ENCODE peak calls at places on chromosomes 4 and X, in ten cellular contexts. G is heart left ventricle, Y is fibroblast of lung, R is body of pancreas, E is psoas muscle, C is choroid plexus epithelial cell, V is dorsolateral prefrontal cortex, D is kidney, K is AG09309, S is keratinocyte. Q is an unnamed sample.

GRCh38 chr4:184306470-184306869 is 88.8 kb upstream of the ENPP6 start:
- DNase-seq in G (no peak), Y (no peak), R (no peak), E (no peak), C (no peak), V (no peak), D (no peak), K (no peak), S (no peak), Q (no peak)

GRCh38 chr4:131509521-131509920 is 1639.6 kb upstream of the PCDH10 start:
- DNase-seq in G (no peak), Y (peak; percentile 45), R (no peak), E (no peak), C (peak; percentile 28), V (no peak), D (no peak), K (no peak), S (no peak), Q (no peak)

GRCh38 chr4:187294861-187295260 is 571.2 kb upstream of the FAT1 start:
- DNase-seq in G (no peak), Y (peak; percentile 3), R (no peak), E (no peak), C (peak; percentile 21), V (no peak), D (no peak), K (no peak), S (peak; percentile 33), Q (no peak)

GRCh38 chr4:124804041-124804440 is 91.5 kb upstream of the ANKRD50 start:
- DNase-seq in G (no peak), Y (no peak), R (no peak), E (no peak), C (no peak), V (no peak), D (no peak), K (no peak), S (peak; percentile 26), Q (no peak)

GRCh38 chr4:74934016-74934821 is 1.3 kb downstream of the PARM1 start:
- DNase-seq in G (peak; percentile 44), Y (peak; percentile 26), R (peak; percentile 79), E (peak; percentile 17), C (peak; percentile 23), V (peak; percentile 24), D (no peak), K (no peak), S (no peak), Q (no peak)

GRCh38 chr4:153573881-153574807 is 108.0 kb downstream of the TMEM131L start:
- DNase-seq in G (peak; percentile 76), Y (peak; percentile 81), R (peak; percentile 87), E (peak; percentile 37), C (peak; percentile 94), V (peak; percentile 63), D (no peak), K (peak; percentile 75), S (no peak), Q (peak; percentile 30)

GRCh38 chr4:169361741-169362140 is 91.0 kb upstream of the SH3RF1 start:
- DNase-seq in G (no peak), Y (no peak), R (no peak), E (no peak), C (no peak), V (no peak), D (no peak), K (no peak), S (no peak), Q (no peak)

GRCh38 chrX:7062912-7063311 is 84.6 kb upstream of the STS start:
- DNase-seq in G (no peak), Y (no peak), R (no peak), E (no peak), C (no peak), V (no peak), D (no peak), K (no peak), S (no peak), Q (no peak)

GRCh38 chr4:76736434-76736833 is 161.5 kb downstream of the SOWAHB start:
- DNase-seq in G (no peak), Y (peak; percentile 64), R (no peak), E (no peak), C (peak; percentile 52), V (no peak), D (no peak), K (no peak), S (no peak), Q (no peak)

GRCh38 chr4:76732246-76732645 is 165.7 kb downstream of the SOWAHB start:
- DNase-seq in G (no peak), Y (no peak), R (no peak), E (no peak), C (no peak), V (no peak), D (no peak), K (no peak), S (no peak), Q (no peak)

GRCh38 chr4:76737180-76737579 is 160.8 kb downstream of the SOWAHB start:
- DNase-seq in G (no peak), Y (peak; percentile 52), R (no peak), E (no peak), C (no peak), V (no peak), D (no peak), K (no peak), S (no peak), Q (no peak)

GRCh38 chr4:76729991-76730390 is 168.0 kb downstream of the SOWAHB start:
- DNase-seq in G (no peak), Y (peak; percentile 37), R (no peak), E (no peak), C (peak; percentile 53), V (no peak), D (no peak), K (no peak), S (no peak), Q (no peak)

DNA sequence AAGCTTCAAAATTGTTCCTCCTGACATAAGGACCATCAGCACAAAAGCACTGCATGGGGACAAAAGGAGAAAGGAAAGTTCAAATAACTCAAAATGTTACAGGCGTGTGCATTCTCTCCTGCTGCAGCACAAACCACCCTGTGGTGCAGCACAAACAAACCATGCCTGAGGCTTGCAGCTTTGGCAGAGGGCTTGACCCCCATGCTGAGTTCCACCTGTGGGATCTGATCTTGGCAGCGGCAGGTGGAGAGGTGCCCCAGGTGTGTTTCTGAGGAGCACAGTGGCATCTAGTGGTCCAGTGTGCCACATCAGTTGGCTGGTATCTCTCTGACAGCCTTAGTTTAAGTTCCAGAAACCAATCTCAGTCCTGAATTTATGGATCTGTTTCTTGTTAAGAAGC is 164.6 kb downstream of the SOWAHB start:
- DNase-seq in G (no peak), Y (no peak), R (peak; percentile 80), E (no peak), C (no peak), V (no peak), D (no peak), K (no peak), S (no peak), Q (no peak)
- TF ChIP-seq CTCF in G (no peak), Y (no peak), R (peak; percentile 29), E (no peak), C (peak; percentile 9), V (no peak), D (peak; percentile 42), K (no peak), S (peak; percentile 72), Q (no peak)

GRCh38 chr4:39353478-39354177 is 12.5 kb downstream of the RFC1 start:
- DNase-seq in G (no peak), Y (peak; percentile 49), R (no peak), E (no peak), C (peak; percentile 69), V (no peak), D (no peak), K (peak; percentile 5), S (no peak), Q (peak; percentile 11)

GRCh38 chr4:39348371-39349265 is 17.5 kb downstream of the RFC1 start:
- DNase-seq in G (no peak), Y (peak; percentile 72), R (no peak), E (no peak), C (peak; percentile 57), V (no peak), D (no peak), K (no peak), S (no peak), Q (no peak)

GRCh38 chr4:39357002-39357401 is 9.2 kb downstream of the RFC1 start:
- DNase-seq in G (no peak), Y (no peak), R (no peak), E (no peak), C (no peak), V (no peak), D (no peak), K (no peak), S (no peak), Q (no peak)

GRCh38 chr4:39349326-39349725 is 16.8 kb downstream of the RFC1 start:
- DNase-seq in G (no peak), Y (no peak), R (no peak), E (no peak), C (no peak), V (no peak), D (no peak), K (no peak), S (no peak), Q (no peak)

DNA sequence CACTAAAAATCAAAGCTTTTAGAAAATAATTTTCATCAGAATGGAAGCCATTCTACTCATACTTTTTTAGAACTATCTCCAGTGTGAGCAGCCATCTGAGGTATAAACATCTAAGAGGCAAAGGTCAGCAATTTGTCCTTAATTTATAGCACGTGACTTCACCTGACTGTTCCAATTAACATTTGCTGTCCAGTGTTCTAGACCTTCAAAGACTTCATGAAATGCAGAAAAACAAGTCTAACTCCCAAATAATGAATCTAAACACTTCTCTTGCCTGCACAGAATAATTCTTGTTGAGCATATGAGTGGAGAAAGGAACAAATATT is 12.0 kb downstream of the RFC1 start:
- DNase-seq in G (no peak), Y (peak; percentile 1), R (no peak), E (no peak), C (no peak), V (no peak), D (no peak), K (no peak), S (no peak), Q (no peak)
- H3K4me3 ChIP-seq in G (peak overlapping the region; percentile 40), Y (peak overlapping the region; percentile 56), R (no peak overlapping the region), E (peak overlapping the region; percentile 47), C (peak overlapping the region; percentile 40), V (peak overlapping the region; percentile 59), D (peak overlapping the region; percentile 46), K (peak overlapping the region; percentile 26), S (peak overlapping the region; percentile 65), Q (peak overlapping the region; percentile 30)

DNA sequence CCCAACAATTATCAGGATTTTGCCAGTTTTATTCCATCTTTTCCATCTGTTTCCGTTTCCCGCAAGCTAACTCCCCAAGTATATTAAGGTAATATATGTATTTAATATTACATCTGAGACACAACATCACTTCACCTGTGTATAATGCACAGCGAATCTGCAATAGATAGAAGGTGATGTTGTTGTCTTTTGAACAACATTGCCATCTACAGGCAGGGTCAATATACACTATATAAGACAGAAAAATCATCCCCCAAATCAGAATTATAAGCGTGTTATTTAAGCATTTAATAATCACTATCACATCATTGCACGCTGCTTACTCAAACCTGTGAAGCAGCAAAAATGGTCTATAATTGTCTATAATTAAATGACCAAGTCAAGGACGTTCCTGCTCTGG is 1115.5 kb downstream of the NLGN4X start:
- DNase-seq in G (no peak), Y (peak; percentile 8), R (no peak), E (no peak), C (peak; percentile 0), V (no peak), D (no peak), K (no peak), S (no peak), Q (no peak)
- TF ChIP-seq CTCF in G (peak; percentile 30), Y (no peak), R (peak; percentile 23), E (no peak), C (no peak), V (peak; percentile 31), D (peak; percentile 35), K (no peak), S (no peak), Q (no peak)

DNA sequence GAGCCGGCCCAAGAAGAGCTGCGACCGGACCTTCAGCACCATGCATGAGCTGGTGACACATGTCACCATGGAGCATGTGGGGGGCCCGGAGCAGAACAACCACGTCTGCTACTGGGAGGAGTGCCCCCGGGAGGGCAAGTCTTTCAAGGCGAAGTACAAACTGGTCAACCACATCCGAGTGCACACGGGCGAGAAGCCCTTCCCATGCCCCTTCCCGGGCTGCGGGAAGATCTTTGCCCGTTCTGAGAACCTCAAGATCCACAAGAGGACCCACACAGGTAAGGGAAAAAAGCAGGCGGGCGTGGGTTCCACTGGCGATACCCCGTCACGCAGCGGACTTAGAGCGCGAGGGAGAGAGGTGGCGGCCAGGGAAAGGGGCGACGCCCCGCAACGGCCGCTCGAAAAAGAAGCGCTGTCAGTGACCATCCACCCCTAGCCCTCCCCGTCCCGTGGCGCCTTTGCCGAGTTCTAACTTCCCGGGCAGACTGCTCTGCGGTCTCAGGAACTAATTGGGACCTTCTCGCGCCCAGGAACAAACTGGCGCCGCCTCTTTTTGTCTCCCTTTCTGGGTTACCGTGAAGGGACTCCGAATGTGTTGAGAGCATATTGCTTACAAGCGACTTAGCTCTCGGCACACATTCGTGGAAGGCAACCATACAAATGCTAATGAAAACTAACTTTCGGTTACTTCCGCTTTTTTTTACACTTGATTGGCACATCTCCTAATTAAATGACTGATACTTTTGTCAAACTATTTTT is 1.7 kb downstream of the ZIC3 start:
- DNase-seq in G (no peak), Y (no peak), R (no peak), E (no peak), C (no peak), V (no peak), D (no peak), K (no peak), S (no peak), Q (no peak)
- H3K4me3 ChIP-seq in G (no peak overlapping the region), Y (no peak overlapping the region), R (no peak overlapping the region), E (peak overlapping the region; percentile 73), C (peak overlapping the region; percentile 68), V (peak overlapping the region; percentile 71), D (no peak overlapping the region), K (no peak overlapping the region), S (no peak overlapping the region), Q (no peak overlapping the region)

Q was measured in BJ.